ENCODE peak calls at places on chromosomes 7 and 10, in five cellular contexts. Q is HepG2, L is A549, B is GM12878, H is endothelial cell of umbilical vein. X is an unnamed sample.

GRCh38 chr10:132554991-132555647 is 17.5 kb downstream of the INPP5A start:
- DNase-seq in Q (no peak), L (no peak), B (no peak), H (no peak), X (peak; percentile 97)

GRCh38 chr10:100737359-100738054 is 7.9 kb upstream of the PAX2 start:
- DNase-seq in Q (no peak), L (no peak), B (no peak), H (no peak), X (peak; percentile 14)

GRCh38 chr10:100723180-100723579 is 22.2 kb upstream of the PAX2 start:
- DNase-seq in Q (no peak), L (no peak), B (no peak), H (no peak), X (no peak)

GRCh38 chr10:132028706-132029105 is 37.0 kb upstream of the JAKMIP3 start:
- DNase-seq in Q (no peak), L (no peak), B (no peak), H (no peak), X (no peak)

GRCh38 chr10:66931340-66931948 is 5.6 kb downstream of the LRRTM3 start:
- DNase-seq in Q (peak; percentile 43), L (peak; percentile 8), B (peak; percentile 8), H (peak; percentile 53), X (peak; percentile 71)

GRCh38 chr7:106778656-106779250 is 86.3 kb upstream of the PIK3CG start:
- DNase-seq in Q (no peak), L (no peak), B (no peak), H (no peak), X (no peak)

GRCh38 chr10:69459101-69459805 is 8.0 kb downstream of the TSPAN15 start:
- DNase-seq in Q (no peak), L (no peak), B (no peak), H (no peak), X (no peak)

GRCh38 chr10:110774069-110775021 is 97.4 kb upstream of the PDCD4 start:
- DNase-seq in Q (peak; percentile 55), L (peak; percentile 71), B (peak; percentile 99), H (peak; percentile 62), X (peak; percentile 19)

GRCh38 chr7:90242369-90243168 is 2.4 kb upstream of the CFAP69 start:
- DNase-seq in Q (no peak), L (no peak), B (peak; percentile 76), H (no peak), X (no peak)

GRCh38 chr10:97842658-97843295 is 6.9 kb upstream of the GOLGA7B start:
- DNase-seq in Q (no peak), L (no peak), B (no peak), H (no peak), X (peak; percentile 38)

GRCh38 chr7:21763818-21764217 is 181.9 kb downstream of the CDCA7L start:
- DNase-seq in Q (no peak), L (no peak), B (no peak), H (no peak), X (no peak)

DNA sequence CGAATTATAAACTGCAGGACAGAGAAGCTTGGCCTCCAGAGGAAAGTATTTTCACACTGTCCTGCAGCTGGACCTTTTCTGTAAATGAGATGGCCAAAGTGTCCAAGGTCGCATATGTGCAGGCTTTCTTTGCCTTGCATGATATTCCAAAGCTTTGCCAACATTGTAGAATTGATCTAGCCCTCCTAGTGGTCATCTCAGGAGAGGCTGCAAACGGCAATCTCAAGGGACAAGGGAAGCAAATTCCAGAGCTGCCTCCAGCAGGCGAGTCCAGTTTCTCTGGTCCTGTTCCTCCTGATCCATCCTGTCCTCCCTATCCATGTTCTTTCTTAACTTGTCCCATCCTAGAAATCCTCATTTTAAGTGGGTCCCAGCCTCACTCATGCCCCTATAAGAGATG is 373.4 kb upstream of the PCDH15 start:
- DNase-seq in Q (peak; percentile 8), L (no peak), B (no peak), H (no peak), X (no peak)
- TF ChIP-seq CTCF in Q (peak; percentile 10), L (no peak), B (no peak), H (no peak), X (peak; percentile 7)

GRCh38 chr10:88810196-88810961 is 7.8 kb downstream of the LIPM start:
- DNase-seq in Q (peak; percentile 20), L (peak; percentile 31), B (no peak), H (peak; percentile 64), X (peak; percentile 68)
- TF ChIP-seq MAX in Q (no peak), L (peak; percentile 38), B (no peak), H (no peak), X (peak; percentile 34)

GRCh38 chr10:21824409-21824808 is 179.1 kb downstream of the DNAJC1 start:
- DNase-seq in Q (no peak), L (no peak), B (no peak), H (no peak), X (no peak)
- TF ChIP-seq MYC in Q (no peak), L (no peak), B (no peak), H (no peak), X (no peak)

GRCh38 chr10:29555746-29556481 is 78.9 kb downstream of the SVIL start:
- DNase-seq in Q (no peak), L (no peak), B (no peak), H (no peak), X (no peak)

GRCh38 chr10:29553732-29554260 is 81.0 kb downstream of the SVIL start:
- DNase-seq in Q (no peak), L (no peak), B (no peak), H (no peak), X (no peak)

GRCh38 chr10:29557665-29558064 is 77.1 kb downstream of the SVIL start:
- DNase-seq in Q (no peak), L (no peak), B (no peak), H (no peak), X (no peak)

GRCh38 chr10:29555091-29555745 is 79.6 kb downstream of the SVIL start:
- DNase-seq in Q (no peak), L (no peak), B (no peak), H (no peak), X (no peak)

GRCh38 chr10:29554660-29555059 is 80.1 kb downstream of the SVIL start:
- DNase-seq in Q (no peak), L (no peak), B (no peak), H (no peak), X (peak; percentile 6)
- TF ChIP-seq CTCF in Q (no peak), L (no peak), B (no peak), H (no peak), X (no peak)

GRCh38 chr10:1540144-1540543 is 197.2 kb downstream of the ADARB2 start:
- DNase-seq in Q (no peak), L (no peak), B (no peak), H (no peak), X (no peak)
- TF ChIP-seq MAX in Q (no peak), L (no peak), B (no peak), H (no peak), X (no peak)

GRCh38 chr10:22372298-22372697 is 27.0 kb downstream of the SPAG6 start:
- DNase-seq in Q (no peak), L (no peak), B (no peak), H (no peak), X (no peak)

GRCh38 chr10:22369433-22370072 is 24.3 kb downstream of the SPAG6 start:
- DNase-seq in Q (no peak), L (no peak), B (no peak), H (peak; percentile 64), X (peak; percentile 71)

GRCh38 chr10:22368976-22369375 is 23.7 kb downstream of the SPAG6 start:
- DNase-seq in Q (no peak), L (no peak), B (no peak), H (peak; percentile 50), X (no peak)

GRCh38 chr10:22368402-22368801 is 23.1 kb downstream of the SPAG6 start:
- DNase-seq in Q (no peak), L (no peak), B (no peak), H (no peak), X (no peak)

GRCh38 chr10:22370320-22370719 is 25.0 kb downstream of the SPAG6 start:
- DNase-seq in Q (no peak), L (no peak), B (no peak), H (peak; percentile 28), X (no peak)
- TF ChIP-seq MYC in Q (no peak), L (no peak), B (no peak), H (no peak), X (no peak)

DNA sequence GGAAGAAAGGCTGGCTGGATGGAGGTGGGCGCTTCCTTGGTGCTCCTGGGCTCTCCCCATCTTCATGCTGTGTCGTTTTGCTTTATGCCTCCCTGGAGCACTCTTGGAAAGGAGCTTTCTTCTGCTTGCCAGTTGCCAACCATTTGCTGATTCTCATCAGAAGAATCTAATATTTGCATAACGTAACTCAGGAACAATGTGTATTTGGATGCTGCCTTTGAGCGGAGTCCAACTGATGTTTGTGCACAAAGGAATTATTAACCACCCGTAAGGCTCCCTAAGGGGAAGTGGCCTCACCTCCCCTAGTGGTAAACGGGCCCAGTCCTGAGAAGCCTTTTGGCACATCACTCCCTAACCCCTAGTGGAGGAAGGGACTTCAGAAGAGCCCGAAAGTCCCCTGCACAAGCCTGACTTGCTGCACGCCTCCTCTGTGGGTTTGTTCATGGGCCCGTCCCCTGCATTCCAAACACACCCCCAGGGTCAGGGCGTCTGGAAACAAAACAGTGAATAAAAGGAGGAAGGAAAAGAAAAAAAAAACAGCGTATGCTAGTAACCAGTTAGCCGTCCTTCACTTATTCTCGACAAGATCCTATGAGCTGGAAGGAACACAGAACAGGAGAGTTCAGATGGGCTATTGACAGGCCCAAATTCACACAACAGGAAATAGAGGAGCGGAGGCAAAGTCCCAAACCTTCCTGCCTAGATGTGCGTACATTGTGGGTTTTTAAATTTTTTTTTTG is 602.2 kb downstream of the LRMDA start:
- DNase-seq in Q (peak; percentile 99), L (peak; percentile 84), B (peak; percentile 5), H (peak; percentile 53), X (peak; percentile 39)
- TF ChIP-seq CTCF in Q (peak; percentile 69), L (no peak), B (no peak), H (peak; percentile 3), X (no peak)

GRCh38 chr10:13219685-13220670 is 14.2 kb downstream of the UCMA start:
- DNase-seq in Q (peak; percentile 48), L (peak; percentile 62), B (peak; percentile 5), H (no peak), X (peak; percentile 53)
- TF ChIP-seq MAX in Q (no peak), L (no peak), B (no peak), H (no peak), X (no peak)

DNA sequence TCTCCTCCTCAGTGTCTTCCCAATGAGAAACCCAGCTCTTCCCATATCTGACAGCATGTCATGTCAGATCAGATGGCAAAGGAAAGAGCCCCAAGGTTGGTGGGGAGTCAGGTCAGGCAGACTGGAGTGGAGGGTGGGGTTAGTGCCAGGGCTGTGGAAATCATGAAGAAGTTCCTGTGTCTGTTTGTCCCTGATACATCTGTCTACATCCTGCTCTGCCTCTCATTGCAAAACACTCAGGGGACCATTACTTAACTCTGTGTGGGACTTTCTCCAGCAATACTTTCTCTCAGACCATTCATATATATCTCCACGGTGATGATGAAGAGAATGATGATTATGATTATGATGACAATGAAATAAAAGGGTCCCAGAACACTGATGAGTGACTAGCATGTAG is 3.3 kb downstream of the PRRT4 start:
- DNase-seq in Q (no peak), L (no peak), B (no peak), H (no peak), X (peak; percentile 93)
- TF ChIP-seq MYC in Q (no peak), L (no peak), B (no peak), H (no peak), X (peak; percentile 56)

X was measured in NB4.